ENCODE peak calls at places on chromosomes 3 and 15, in nine cellular contexts. Y is Caco-2; P is activated CD8-positive, alpha-beta T cell treated with anti-CD3 and anti-CD28 coated beads for 36 hours; V is astrocyte of the cerebellum; R is activated B cell treated with CpG ODN at 0.5 μM for 24 hours; U is GM13976; K is pancreas; T is fibroblast of lung; G is HCT116. I is an unnamed sample.

GRCh38 chr3:148937477-148937876 is 53.9 kb upstream of the GYG1 start:
- DNase-seq in R (no peak), G (no peak), Y (no peak), U (no peak), T (peak), K (no peak), P (no peak), V (no peak), I (no peak)

GRCh38 chr3:61239871-61240270 is 11.4 kb downstream of the FHIT start:
- DNase-seq in V (no peak), R (no peak), T (peak), G (no peak), P (no peak), U (no peak), K (no peak), Y (no peak), I (no peak)

GRCh38 chr3:13934315-13934714 is 54.4 kb upstream of the WNT7A start:
- DNase-seq in R (no peak), T (no peak), P (no peak), K (no peak), U (no peak), V (no peak), Y (no peak), G (no peak), I (no peak)

GRCh38 chr3:43307649-43308048 is 21.3 kb downstream of the SNRK start:
- DNase-seq in T (no peak), V (no peak), R (no peak), P (no peak), G (no peak), K (no peak), U (no peak), Y (no peak), I (no peak)

GRCh38 chr15:91456251-91456718 is 356.2 kb downstream of the SV2B start:
- DNase-seq in U (no peak), P (no peak), R (no peak), K (no peak), G (no peak), Y (no peak), T (peak), V (peak), I (peak)

GRCh38 chr3:123449092-123449985 is 449 bp upstream of the ADCY5 start:
- DNase-seq in G (no peak), T (peak), P (peak), U (peak), V (no peak), K (peak), Y (no peak), R (peak), I (peak)

GRCh38 chr3:68984011-68984410 is 29.5 kb downstream of the EOGT start:
- DNase-seq in U (no peak), Y (no peak), K (no peak), R (no peak), G (no peak), T (no peak), V (no peak), P (no peak), I (no peak)

GRCh38 chr15:72082176-72082575 is 35.8 kb downstream of the MYO9A start:
- DNase-seq in V (no peak), T (no peak), Y (no peak), P (no peak), K (no peak), U (no peak), G (no peak), R (no peak), I (no peak)

GRCh38 chr15:48678851-48679250 is 33.3 kb upstream of the FBN1 start:
- DNase-seq in K (no peak), V (no peak), R (no peak), T (no peak), Y (no peak), G (no peak), U (no peak), P (no peak), I (no peak)

DNA sequence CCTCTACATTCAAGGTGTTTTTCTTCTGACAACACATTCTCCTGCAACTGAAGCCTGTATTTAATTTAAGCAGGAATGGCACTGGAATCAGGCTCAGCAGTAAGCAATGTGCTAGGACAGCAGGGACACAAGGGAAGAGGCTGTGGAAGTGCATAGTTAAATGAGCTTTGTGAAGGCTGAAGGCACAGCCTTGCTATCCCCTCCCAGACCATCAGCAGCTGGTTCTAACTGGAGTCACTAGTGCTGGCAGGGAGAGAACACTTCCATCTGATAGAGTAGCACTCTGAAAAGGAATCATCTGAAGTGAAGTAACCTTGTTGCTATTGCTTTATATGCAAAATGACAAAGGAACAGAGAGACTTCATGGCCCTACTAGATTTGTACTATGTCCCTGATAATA is 14.7 kb downstream of the UQCC5 start:
- DNase-seq in R (no peak), G (no peak), P (no peak), U (no peak), T (no peak), Y (no peak), K (no peak), V (no peak), I (no peak)
- TF ChIP-seq CTCF in R (no peak), G (no peak), P (no peak), U (no peak), T (no peak), Y (no peak), K (no peak), V (no peak), I (no peak)

DNA sequence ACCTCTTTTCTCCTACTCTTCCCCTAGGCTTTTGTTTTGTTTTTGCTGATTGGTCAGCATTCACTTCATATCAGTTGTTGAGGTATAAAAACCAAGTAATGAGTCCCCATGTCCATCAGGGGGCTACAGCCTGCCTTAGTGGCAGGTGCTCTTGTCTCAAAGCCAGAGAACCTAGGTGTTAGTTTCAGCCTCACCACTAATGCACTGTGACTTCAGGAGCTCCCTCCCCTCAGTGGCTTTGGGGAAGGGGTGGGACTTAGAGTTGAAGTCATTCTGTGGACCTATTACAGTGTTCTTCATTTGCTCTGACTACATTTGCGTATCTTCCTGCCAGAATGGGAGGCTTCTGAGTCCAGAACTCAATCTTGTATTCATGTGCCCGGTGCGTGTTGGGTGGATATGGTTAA is 41.6 kb downstream of the NR2C2 start:
- DNase-seq in T (no peak), P (peak), R (peak), U (peak), G (peak), Y (no peak), K (no peak), V (no peak), I (no peak)
- TF ChIP-seq CTCF in T (no peak), P (peak), R (no peak), U (peak), G (peak), Y (no peak), K (no peak), V (no peak), I (no peak)

DNA sequence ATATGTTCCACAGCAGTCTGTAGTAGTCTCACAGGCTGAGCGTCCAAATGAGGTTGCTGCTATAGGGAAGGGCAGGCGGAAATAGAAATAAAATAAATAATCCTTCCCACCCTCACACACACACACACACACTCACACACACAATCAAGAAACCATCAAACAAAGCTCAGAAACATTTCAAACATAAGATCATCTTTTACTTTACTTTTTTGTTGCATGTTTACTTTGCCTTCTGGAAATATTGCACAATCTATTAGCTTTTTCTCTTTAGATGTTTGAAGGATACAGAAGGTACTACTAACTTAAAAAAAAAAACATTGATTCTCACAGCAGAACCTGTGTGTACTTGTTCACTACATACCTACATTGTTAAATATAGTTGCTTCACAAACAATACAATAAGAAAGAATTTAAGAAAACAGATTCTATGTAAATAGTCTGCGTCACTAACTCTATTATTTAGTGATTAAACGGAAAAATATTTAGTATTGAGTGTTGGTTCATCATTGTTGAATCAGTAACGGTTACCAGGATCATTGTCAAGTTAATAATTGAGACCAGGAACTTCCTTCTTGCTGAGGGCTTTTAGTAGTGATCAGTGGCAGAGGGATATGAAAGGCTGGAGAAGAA is 20.5 kb downstream of the ALCAM start:
- DNase-seq in T (peak), G (no peak), R (no peak), V (no peak), K (no peak), U (no peak), P (no peak), Y (no peak), I (peak)
- TF ChIP-seq CTCF in T (no peak), G (no peak), R (no peak), V (no peak), K (no peak), U (no peak), P (no peak), Y (no peak), I (no peak)

GRCh38 chr3:59607628-59608027 is 557.8 kb upstream of the CFAP20DC start:
- DNase-seq in T (peak), Y (no peak), K (no peak), V (no peak), U (no peak), G (peak), R (no peak), P (no peak), I (no peak)
- TF ChIP-seq CTCF in T (no peak), Y (peak), K (no peak), V (no peak), U (no peak), G (peak), R (no peak), P (no peak), I (no peak)